ENCODE peak calls at places on chromosomes 1 and 21, in six cellular contexts. R is esophagus squamous epithelium, P is NT2/D1, Z is tibial artery, M is HCT116, A is pancreas. O is an unnamed sample. For H3K9me3, the result is how much of the 10 kb centered on the place peaks cover.

GRCh38 chr1:151520359-151520758 is 9.2 kb downstream of the CGN start:
- DNase-seq in R (no peak), P (no peak), Z (no peak), M (no peak), A (no peak), O (no peak)

GRCh38 chr1:81111818-81112217 is 688.9 kb upstream of the ADGRL2 start:
- DNase-seq in R (no peak), P (no peak), Z (no peak), M (no peak), A (no peak), O (no peak)

GRCh38 chr1:111222308-111223125 is 5.0 kb upstream of the CHI3L2 start:
- DNase-seq in R (no peak), P (peak), Z (peak), M (peak), A (peak), O (peak)

GRCh38 chr1:13756557-13757315 is 56.7 kb downstream of the PRDM2 start:
- DNase-seq in R (no peak), P (no peak), Z (no peak), M (no peak), A (no peak), O (no peak)

GRCh38 chr1:31505884-31506497 is 70.3 kb upstream of the TINAGL1 start:
- DNase-seq in R (no peak), P (no peak), Z (no peak), M (no peak), A (no peak), O (no peak)

GRCh38 chr1:54583307-54583686 is 35.3 kb downstream of the ACOT11 start:
- DNase-seq in R (no peak), P (no peak), Z (no peak), M (no peak), A (no peak), O (no peak)

GRCh38 chr1:201594575-201595245 is 55.8 kb downstream of the NAV1 start:
- DNase-seq in R (no peak), P (peak), Z (peak), M (no peak), A (no peak), O (no peak)

GRCh38 chr1:62309906-62310305 is 9.3 kb downstream of the KANK4 start:
- DNase-seq in R (no peak), P (no peak), Z (no peak), M (no peak), A (no peak), O (no peak)

GRCh38 chr1:207868769-207869721 is 41.9 kb downstream of the CD34 start:
- DNase-seq in R (no peak), P (peak), Z (peak), M (peak), A (peak), O (peak)

GRCh38 chr1:230327892-230328284 is 98.2 kb downstream of the PGBD5 start:
- DNase-seq in R (no peak), P (peak), Z (no peak), M (no peak), A (no peak), O (no peak)

GRCh38 chr1:153881764-153882163 is 41.0 kb downstream of the GATAD2B start:
- DNase-seq in R (no peak), P (no peak), Z (no peak), M (no peak), A (no peak), O (no peak)

GRCh38 chr21:36150192-36150711 is 6.4 kb upstream of the DOP1B start:
- DNase-seq in R (no peak), P (no peak), Z (peak), M (no peak), A (no peak), O (peak)

GRCh38 chr1:23358310-23358709 is 11.3 kb downstream of the ZNF436 start:
- DNase-seq in R (no peak), P (no peak), Z (no peak), M (no peak), A (no peak), O (no peak)
- H3K9me3 ChIP-seq in R (under half), P (half or more), Z (under half), M (under half), A (under half), O (under half)

GRCh38 chr1:1356166-1356795 is 2.1 kb downstream of the MXRA8 start:
- DNase-seq in R (no peak), P (no peak), Z (no peak), M (no peak), A (no peak), O (no peak)
- H3K4me3 ChIP-seq in R (peak), P (peak), Z (peak), M (no peak), A (no peak), O (no peak)

GRCh38 chr21:8989261-8989882 is 1532.0 kb upstream of the TPTE start:
- DNase-seq in R (no peak), P (no peak), Z (no peak), M (no peak), A (no peak), O (no peak)
- H3K9me3 ChIP-seq in R (under half), P (under half), Z (under half), M (under half), A (under half), O (under half)

GRCh38 chr1:205301220-205301821 is 20.2 kb downstream of the NUAK2 start:
- DNase-seq in R (no peak), P (peak), Z (no peak), M (no peak), A (peak), O (peak)
- H3K4me3 ChIP-seq in R (no peak), P (peak), Z (no peak), M (peak), A (no peak), O (no peak)

GRCh38 chr1:152743371-152744145 is 14.3 kb upstream of the KPRP start:
- DNase-seq in R (no peak), P (no peak), Z (no peak), M (no peak), A (no peak), O (no peak)
- H3K9me3 ChIP-seq in R (under half), P (under half), Z (under half), M (under half), A (under half), O (under half)